ENCODE peak calls at places on chromosomes 6 and 20, in five cellular contexts. I, N, T, S and A are unnamed samples.

GRCh38 chr6:129492260-129492659 is 217.7 kb downstream of the ARHGAP18 start:
- DNase-seq in I (no peak), N (no peak), T (no peak), S (no peak), A (no peak)

GRCh38 chr6:7042654-7043545 is 64.9 kb upstream of the RREB1 start:
- DNase-seq in I (no peak), N (peak), T (no peak), S (no peak), A (no peak)

GRCh38 chr20:10573273-10573950 is 100.4 kb downstream of the JAG1 start:
- DNase-seq in I (no peak), N (no peak), T (peak), S (no peak), A (no peak)

GRCh38 chr6:3381233-3382065 is 75.4 kb downstream of the SLC22A23 start:
- DNase-seq in I (no peak), N (no peak), T (no peak), S (peak), A (no peak)

GRCh38 chr6:6825153-6825847 is 236.8 kb downstream of the LY86 start:
- DNase-seq in I (no peak), N (no peak), T (no peak), S (no peak), A (no peak)

GRCh38 chr6:85868685-85869084 is 226.0 kb upstream of the SYNCRIP start:
- DNase-seq in I (no peak), N (no peak), T (no peak), S (no peak), A (no peak)

GRCh38 chr6:145842693-145843546 is 28.3 kb upstream of the FBXO30 start:
- DNase-seq in I (no peak), N (no peak), T (no peak), S (peak), A (no peak)

GRCh38 chr6:32843979-32844838 is at the start of gene PSMB8:
- DNase-seq in I (peak), N (peak), T (peak), S (peak), A (peak)

GRCh38 chr20:18971121-18971520 is 157.5 kb downstream of the SCP2D1 start:
- DNase-seq in I (no peak), N (no peak), T (no peak), S (no peak), A (no peak)